ENCODE peak calls at places on chromosome 2, in six cellular contexts. C, H, G, R, P and W are unnamed samples.

GRCh38 chr2:33106115-33106514 is 159.4 kb downstream of the LTBP1 start:
- DNase-seq in H (no peak), P (no peak), G (no peak), R (no peak), C (no peak), W (no peak)

GRCh38 chr2:203687161-203687560 is 19.3 kb upstream of the CD28 start:
- DNase-seq in C (no peak), H (no peak), R (no peak), P (no peak), G (no peak), W (no peak)

GRCh38 chr2:222884114-222884764 is 23.4 kb downstream of the ACSL3 start:
- DNase-seq in P (no peak), H (no peak), R (no peak), G (no peak), C (no peak), W (no peak)

GRCh38 chr2:23375448-23375847 is 9.5 kb upstream of the KLHL29 start:
- DNase-seq in R (no peak), P (no peak), C (no peak), H (peak), G (peak), W (peak)

GRCh38 chr2:141741652-141742051 is 389.2 kb downstream of the LRP1B start:
- DNase-seq in P (no peak), C (no peak), H (no peak), R (no peak), G (no peak), W (no peak)

GRCh38 chr2:19140463-19141208 is 217.8 kb downstream of the OSR1 start:
- DNase-seq in G (no peak), H (no peak), R (no peak), P (no peak), C (peak), W (no peak)

GRCh38 chr2:239957681-239958181 is 67.4 kb downstream of the NDUFA10 start:
- DNase-seq in H (no peak), G (no peak), P (no peak), C (no peak), R (no peak), W (no peak)

GRCh38 chr2:219344756-219345458 is 12.4 kb upstream of the RESP18 start:
- DNase-seq in P (no peak), G (no peak), R (no peak), H (no peak), C (peak), W (no peak)

GRCh38 chr2:241924069-241924908 is 54.8 kb downstream of the RTP5 start:
- DNase-seq in H (no peak), G (no peak), P (no peak), R (no peak), C (no peak), W (no peak)